ENCODE peak calls at places on chromosomes 16 and 17, in four cellular contexts. Z is A172; I is stimulated activated CD4-positive, alpha-beta T cell treated with anti-CD3 and anti-CD28 coated beads, Interleukin-2, amount 100 ng/mL, for 48 hours; V is mesothelial cell of epicardium. C is an unnamed sample.
A peak's percentile ranks its signal among the peaks of the same experiment; 100 is the strongest.

GRCh38 chr16:68754117-68754792 is 17.2 kb downstream of the CDH1 start:
- DNase-seq in Z (no peak), V (no peak), I (no peak), C (no peak)

GRCh38 chr17:66423436-66423922 is 121.1 kb downstream of the PRKCA start:
- DNase-seq in V (no peak), Z (peak; percentile 11), I (no peak), C (no peak)

GRCh38 chr17:72063262-72063661 is 57.6 kb upstream of the SOX9 start:
- DNase-seq in V (no peak), Z (no peak), I (no peak), C (no peak)

GRCh38 chr16:70694088-70694487 is 8.2 kb upstream of the MTSS2 start:
- DNase-seq in Z (peak; percentile 99), I (no peak), V (no peak), C (peak; percentile 94)

GRCh38 chr16:10266809-10267208 is 84.6 kb upstream of the GRIN2A start:
- DNase-seq in V (no peak), Z (no peak), I (peak; percentile 16), C (no peak)

GRCh38 chr16:20114356-20114755 is 40.7 kb upstream of the GPR139 start:
- DNase-seq in Z (peak; percentile 91), I (no peak), V (no peak), C (peak; percentile 78)

GRCh38 chr17:65547253-65547670 is 14.2 kb downstream of the AXIN2 start:
- DNase-seq in Z (no peak), I (no peak), V (no peak), C (no peak)

GRCh38 chr16:27238016-27238587 is 30.5 kb downstream of the NSMCE1 start:
- DNase-seq in Z (peak; percentile 27), I (no peak), V (no peak), C (peak; percentile 49)

GRCh38 chr16:80816372-80816771 is 12.0 kb upstream of the CDYL2 start:
- DNase-seq in Z (no peak), I (no peak), V (no peak), C (no peak)

GRCh38 chr17:5553479-5553878 is 30.8 kb downstream of the NLRP1 start:
- DNase-seq in I (no peak), Z (no peak), V (no peak), C (no peak)

GRCh38 chr16:65660390-65660789 is 538.5 kb upstream of the CDH11 start:
- DNase-seq in Z (peak; percentile 59), V (no peak), I (no peak), C (peak; percentile 74)

GRCh38 chr17:82328141-82328993 is 5.2 kb downstream of the SECTM1 start:
- DNase-seq in I (no peak), V (no peak), Z (no peak), C (peak; percentile 66)

GRCh38 chr17:58452738-58453137 is 35.4 kb upstream of the RNF43 start:
- DNase-seq in V (no peak), Z (peak; percentile 35), I (no peak), C (no peak)

GRCh38 chr17:75695830-75696271 is 25.4 kb upstream of the ITGB4 start:
- DNase-seq in V (no peak), Z (no peak), I (no peak), C (no peak)

GRCh38 chr16:27441276-27441675 is 39.3 kb downstream of the IL21R start:
- DNase-seq in V (no peak), I (no peak), Z (no peak), C (peak; percentile 11)

GRCh38 chr16:67833035-67833417 is 9.1 kb upstream of the THAP11 start:
- DNase-seq in I (no peak), V (no peak), Z (peak; percentile 41), C (no peak)

GRCh38 chr17:41178341-41178740 is 320 bp upstream of the KRTAP4-2 start:
- DNase-seq in V (no peak), I (no peak), Z (peak; percentile 10), C (no peak)

GRCh38 chr17:6286239-6286638 is 148.7 kb downstream of the AIPL1 start:
- DNase-seq in V (no peak), I (no peak), Z (no peak), C (no peak)

GRCh38 chr17:45127583-45128300 is 4.6 kb downstream of the PLCD3 start:
- DNase-seq in Z (peak; percentile 73), V (no peak), I (no peak), C (peak; percentile 73)

GRCh38 chr17:81509687-81510523 is 2.7 kb downstream of the ACTG1 start:
- DNase-seq in V (no peak), Z (no peak), I (peak; percentile 28), C (no peak)

GRCh38 chr17:17119533-17119932 is 77.3 kb downstream of the MPRIP start:
- DNase-seq in V (no peak), I (peak; percentile 25), Z (peak; percentile 28), C (no peak)

GRCh38 chr17:17751489-17751995 is 70.3 kb downstream of the RAI1 start:
- DNase-seq in I (peak; percentile 18), V (no peak), Z (no peak), C (no peak)

GRCh38 chr16:3861808-3862451 is 18.6 kb downstream of the CREBBP start:
- DNase-seq in V (no peak), Z (peak; percentile 48), I (no peak), C (no peak)